ENCODE peak calls at places on chromosomes 11 and 22, in eight cellular contexts. J is midbrain, D is dorsolateral prefrontal cortex, H is transverse colon, F is HFFc6, M is mesendoderm, C is AG04449, N is kidney. L is an unnamed sample.

GRCh38 chr11:70108250-70108649 is 30.1 kb downstream of the ANO1 start:
- DNase-seq in J (no peak), D (no peak), H (no peak), F (peak; percentile 33), M (no peak), C (peak; percentile 38), N (no peak), L (no peak)

GRCh38 chr11:71373791-71374454 is 74.3 kb downstream of the DHCR7 start:
- DNase-seq in J (no peak), D (no peak), H (no peak), F (no peak), M (no peak), C (no peak), N (no peak), L (no peak)

GRCh38 chr11:85634747-85635146 is 6.4 kb downstream of the TMEM126B start:
- DNase-seq in J (no peak), D (no peak), H (no peak), F (no peak), M (no peak), C (no peak), N (no peak), L (no peak)

GRCh38 chr11:68927280-68928107 is 23.8 kb downstream of the IGHMBP2 start:
- DNase-seq in J (no peak), D (no peak), H (peak; percentile 37), F (no peak), M (no peak), C (no peak), N (peak; percentile 29), L (no peak)

GRCh38 chr22:21450858-21451331 is 16.3 kb upstream of the TMEM191C start:
- DNase-seq in J (no peak), D (no peak), H (no peak), F (no peak), M (no peak), C (no peak), N (peak; percentile 61), L (no peak)

GRCh38 chr11:77109236-77110019 is 6.8 kb downstream of the OMP start:
- DNase-seq in J (no peak), D (no peak), H (no peak), F (peak; percentile 33), M (no peak), C (no peak), N (no peak), L (no peak)

GRCh38 chr11:124108158-124108557 is 7.1 kb upstream of the VWA5A start:
- DNase-seq in J (no peak), D (no peak), H (peak; percentile 31), F (no peak), M (peak; percentile 80), C (no peak), N (no peak), L (no peak)

GRCh38 chr11:129569007-129569406 is 193.4 kb downstream of the BARX2 start:
- DNase-seq in J (no peak), D (no peak), H (no peak), F (no peak), M (no peak), C (no peak), N (no peak), L (no peak)

GRCh38 chr22:19766235-19766505 is 5.6 kb downstream of the TBX1 start:
- DNase-seq in J (no peak), D (no peak), H (no peak), F (no peak), M (no peak), C (no peak), N (no peak), L (no peak)

GRCh38 chr11:68113986-68114385 is 7.2 kb downstream of the CHKA start:
- DNase-seq in J (no peak), D (no peak), H (no peak), F (no peak), M (no peak), C (peak; percentile 23), N (no peak), L (no peak)

GRCh38 chr11:78000193-78000592 is 5.7 kb upstream of the INTS4 start:
- DNase-seq in J (peak; percentile 48), D (no peak), H (peak; percentile 23), F (peak; percentile 60), M (peak; percentile 95), C (peak; percentile 28), N (no peak), L (no peak)

GRCh38 chr11:93728792-93729128 is 12.5 kb downstream of the TAF1D start:
- DNase-seq in J (no peak), D (no peak), H (no peak), F (no peak), M (no peak), C (no peak), N (no peak), L (no peak)

GRCh38 chr22:38298312-38299000 is 18.8 kb downstream of the CSNK1E start:
- DNase-seq in J (no peak), D (no peak), H (no peak), F (peak; percentile 32), M (peak; percentile 96), C (no peak), N (no peak), L (no peak)

GRCh38 chr11:126460417-126461095 is 105.1 kb downstream of the ST3GAL4 start:
- DNase-seq in J (no peak), D (no peak), H (no peak), F (no peak), M (no peak), C (no peak), N (no peak), L (no peak)

L was measured in frontal cortex.